ENCODE peak calls at places on chromosomes 13 and 19, in seven cellular contexts. P is A549, K is pancreas, B is heart right ventricle, R is right atrium auricular region, D is body of pancreas, F is AG04450. Q is an unnamed sample.

GRCh38 chr13:40445557-40445990 is 220.9 kb downstream of the FOXO1 start:
- DNase-seq in P (no peak), K (peak), B (peak), R (peak), D (peak), F (no peak), Q (peak)

GRCh38 chr13:36453518-36453917 is 21.2 kb downstream of the CCNA1 start:
- DNase-seq in P (no peak), K (no peak), B (no peak), R (no peak), D (no peak), F (no peak), Q (peak)

GRCh38 chr13:22703601-22704209 is 477.1 kb upstream of the SGCG start:
- DNase-seq in P (no peak), K (no peak), B (no peak), R (no peak), D (no peak), F (no peak), Q (no peak)

GRCh38 chr19:2811221-2811722 is 8.4 kb upstream of the ZNF554 start:
- DNase-seq in P (no peak), K (no peak), B (no peak), R (no peak), D (no peak), F (no peak), Q (no peak)

GRCh38 chr13:49248433-49249002 is 793 bp downstream of the CDADC1 start:
- DNase-seq in P (peak), K (peak), B (peak), R (peak), D (no peak), F (no peak), Q (peak)

GRCh38 chr13:44271031-44271433 is 102.6 kb upstream of the SERP2 start:
- DNase-seq in P (no peak), K (no peak), B (no peak), R (no peak), D (no peak), F (peak), Q (peak)

GRCh38 chr19:11230621-11231386 is 8.6 kb upstream of the ANGPTL8 start:
- DNase-seq in P (no peak), K (no peak), B (no peak), R (no peak), D (no peak), F (no peak), Q (no peak)

GRCh38 chr19:16561382-16561781 is 10.8 kb downstream of the SLC35E1 start:
- DNase-seq in P (no peak), K (peak), B (no peak), R (no peak), D (peak), F (no peak), Q (no peak)

GRCh38 chr19:33298146-33298911 is 4.0 kb downstream of the CEBPA start:
- DNase-seq in P (no peak), K (no peak), B (no peak), R (no peak), D (no peak), F (no peak), Q (no peak)

GRCh38 chr19:41939861-41940442 is 11.7 kb upstream of the ERFL start:
- DNase-seq in P (peak), K (no peak), B (no peak), R (no peak), D (peak), F (no peak), Q (no peak)

GRCh38 chr19:13181747-13182388 is 31.7 kb downstream of the IER2 start:
- DNase-seq in P (no peak), K (peak), B (peak), R (no peak), D (peak), F (no peak), Q (peak)

GRCh38 chr13:35720690-35721554 is 244.4 kb upstream of the MAB21L1 start:
- DNase-seq in P (peak), K (no peak), B (peak), R (no peak), D (peak), F (no peak), Q (peak)

GRCh38 chr13:30696278-30697176 is 38.8 kb upstream of the ALOX5AP start:
- DNase-seq in P (no peak), K (peak), B (peak), R (peak), D (peak), F (no peak), Q (peak)

GRCh38 chr19:38841787-38842438 is 7.9 kb downstream of the HNRNPL start:
- DNase-seq in P (peak), K (no peak), B (no peak), R (no peak), D (peak), F (no peak), Q (no peak)

GRCh38 chr19:38841180-38841766 is 8.5 kb downstream of the HNRNPL start:
- DNase-seq in P (no peak), K (no peak), B (no peak), R (no peak), D (no peak), F (no peak), Q (no peak)

GRCh38 chr19:38844093-38844686 is 5.6 kb downstream of the HNRNPL start:
- DNase-seq in P (no peak), K (no peak), B (no peak), R (no peak), D (no peak), F (no peak), Q (no peak)

GRCh38 chr19:38842439-38843174 is 7.2 kb downstream of the HNRNPL start:
- DNase-seq in P (peak), K (no peak), B (no peak), R (no peak), D (peak), F (no peak), Q (no peak)

GRCh38 chr19:38843175-38843758 is 6.5 kb downstream of the HNRNPL start:
- DNase-seq in P (peak), K (no peak), B (no peak), R (no peak), D (no peak), F (no peak), Q (no peak)
- H3K4me3 ChIP-seq in P (no peak), K (no peak), B (no peak), R (no peak), D (no peak), F (no peak), Q (no peak)

GRCh38 chr13:27960362-27961226 is 8.5 kb downstream of the CDX2 start:
- DNase-seq in P (peak), K (peak), B (peak), R (no peak), D (peak), F (no peak), Q (peak)
- H3K4me3 ChIP-seq in P (peak), K (peak), B (peak), R (peak), D (peak), F (no peak), Q (peak)

GRCh38 chr13:94816256-94816655 is 103.9 kb upstream of the SOX21 start:
- DNase-seq in P (no peak), K (no peak), B (no peak), R (no peak), D (no peak), F (no peak), Q (no peak)

GRCh38 chr13:94813920-94814500 is 101.7 kb upstream of the SOX21 start:
- DNase-seq in P (no peak), K (no peak), B (no peak), R (no peak), D (no peak), F (no peak), Q (no peak)

DNA sequence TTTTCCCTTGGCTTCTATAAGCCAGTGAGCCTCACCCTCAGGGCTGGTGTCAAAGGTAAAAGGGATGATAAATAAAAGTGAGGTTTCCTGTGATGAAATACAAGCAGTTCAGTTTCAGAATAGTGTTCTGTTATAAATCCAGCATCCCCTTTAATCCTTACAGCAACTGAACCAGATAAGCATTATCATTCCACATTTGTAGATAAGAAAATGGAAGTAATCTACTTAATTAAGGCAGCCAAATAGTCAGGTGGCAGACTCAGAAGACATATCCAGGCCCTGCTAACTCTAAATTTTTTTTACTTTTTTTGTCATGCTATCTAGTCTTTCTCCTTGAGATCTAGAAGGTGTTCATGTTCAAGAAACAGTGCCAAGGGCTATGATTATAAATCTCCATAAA is 99.4 kb upstream of the SOX21 start:
- DNase-seq in P (no peak), K (no peak), B (no peak), R (no peak), D (no peak), F (no peak), Q (no peak)
- H3K4me3 ChIP-seq in P (no peak), K (no peak), B (no peak), R (no peak), D (no peak), F (no peak), Q (no peak)

DNA sequence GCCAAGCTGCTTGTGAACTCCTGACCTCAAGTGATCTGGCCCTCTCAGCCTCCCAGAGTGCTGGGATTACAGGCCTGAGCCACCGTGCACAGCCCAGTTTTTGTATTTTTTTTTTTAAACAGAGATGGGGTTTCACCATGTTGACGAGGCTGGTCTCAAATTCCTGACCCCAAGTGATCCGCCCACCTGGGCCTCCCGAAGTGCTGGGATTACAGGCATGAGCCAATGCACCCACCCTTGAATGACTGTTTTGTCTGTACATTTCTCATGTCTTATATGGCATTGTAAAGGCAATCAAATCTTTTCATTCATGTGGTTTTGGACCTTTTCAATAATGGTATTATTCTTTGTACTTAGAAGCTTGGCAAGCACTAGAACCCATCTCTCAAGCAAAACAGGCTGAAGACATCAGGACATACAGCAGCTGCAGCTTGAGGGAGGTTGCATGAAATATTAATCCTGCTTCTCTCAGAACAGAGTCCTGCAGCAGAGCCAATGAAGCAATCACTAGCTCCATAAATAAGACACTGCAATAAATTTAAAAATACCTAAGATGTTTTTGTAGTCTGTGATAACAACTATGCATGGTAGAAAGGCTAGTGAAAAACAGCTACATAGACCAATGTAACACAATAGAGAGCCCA is 209.9 kb downstream of the TUBA3C start:
- DNase-seq in P (no peak), K (no peak), B (no peak), R (no peak), D (no peak), F (no peak), Q (no peak)
- H3K4me3 ChIP-seq in P (no peak), K (no peak), B (no peak), R (no peak), D (no peak), F (no peak), Q (no peak)

GRCh38 chr19:44925114-44925891 is 10.9 kb downstream of the APOC1 start:
- DNase-seq in P (no peak), K (peak), B (peak), R (peak), D (peak), F (no peak), Q (peak)

GRCh38 chr19:44924243-44924725 is 9.9 kb downstream of the APOC1 start:
- DNase-seq in P (no peak), K (peak), B (no peak), R (no peak), D (no peak), F (no peak), Q (no peak)

GRCh38 chr19:44927746-44928145 is 13.3 kb downstream of the APOC1 start:
- DNase-seq in P (no peak), K (no peak), B (no peak), R (no peak), D (no peak), F (no peak), Q (peak)

GRCh38 chr19:44931541-44931940 is 10.5 kb upstream of the APOC4 start:
- DNase-seq in P (no peak), K (no peak), B (no peak), R (no peak), D (no peak), F (no peak), Q (no peak)

DNA sequence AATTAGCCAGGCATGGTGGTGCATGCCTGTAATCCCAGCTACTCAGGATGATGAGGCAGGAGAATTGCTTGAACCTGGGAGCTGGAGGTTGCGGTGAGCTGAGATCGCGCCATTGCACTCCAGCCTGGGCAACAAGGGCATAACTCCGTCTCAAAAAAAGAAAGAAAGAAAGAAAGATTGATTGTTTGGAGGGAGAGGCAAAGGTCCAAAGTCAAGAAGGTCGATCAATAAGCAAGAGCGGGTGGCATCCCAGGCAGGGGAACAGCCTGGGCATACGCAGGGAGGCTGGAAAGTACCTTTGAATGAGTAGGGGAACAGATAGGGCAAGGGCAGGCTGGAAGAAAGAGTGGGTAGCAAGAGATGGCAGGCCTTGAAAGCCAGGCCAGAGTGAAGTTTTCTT is 11.9 kb upstream of the APOC4 start:
- DNase-seq in P (no peak), K (no peak), B (no peak), R (no peak), D (no peak), F (no peak), Q (no peak)
- H3K4me3 ChIP-seq in P (no peak), K (no peak), B (no peak), R (no peak), D (no peak), F (no peak), Q (no peak)

DNA sequence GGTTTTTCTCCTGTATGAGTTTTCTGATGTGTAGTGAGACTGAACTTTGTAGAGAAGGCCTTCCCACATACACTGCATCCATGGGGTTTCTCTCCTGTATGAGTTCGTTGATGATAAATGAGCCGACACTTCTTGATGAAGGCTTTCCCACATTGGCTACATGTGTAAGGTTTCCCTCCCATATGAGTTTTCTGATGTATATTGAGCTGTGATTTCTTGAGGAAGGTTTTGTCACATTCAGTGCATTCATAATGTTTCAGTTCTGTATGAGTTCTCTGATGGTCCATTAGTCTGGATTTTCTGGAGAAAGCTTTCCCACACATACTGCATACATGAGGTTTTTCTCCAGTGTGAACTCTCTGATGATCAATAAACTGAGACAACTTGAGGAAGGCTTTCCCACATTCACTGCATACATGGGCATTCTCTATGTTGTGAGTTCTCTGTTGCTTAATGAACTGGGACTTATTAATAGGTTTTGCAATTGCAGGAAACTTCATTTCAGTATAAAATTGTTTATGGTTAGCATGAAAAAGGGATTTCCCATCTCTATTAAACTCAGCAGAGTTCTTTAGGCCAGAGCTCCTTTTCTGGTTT is 7.5 kb upstream of the ZNF350 start:
- DNase-seq in P (no peak), K (no peak), B (no peak), R (no peak), D (no peak), F (no peak), Q (no peak)
- H3K4me3 ChIP-seq in P (no peak), K (no peak), B (no peak), R (no peak), D (no peak), F (no peak), Q (no peak)

GRCh38 chr19:49132974-49133609 is 13.7 kb downstream of the PPFIA3 start:
- DNase-seq in P (no peak), K (no peak), B (no peak), R (no peak), D (peak), F (no peak), Q (no peak)
- H3K4me3 ChIP-seq in P (peak), K (peak), B (peak), R (peak), D (no peak), F (peak), Q (peak)

DNA sequence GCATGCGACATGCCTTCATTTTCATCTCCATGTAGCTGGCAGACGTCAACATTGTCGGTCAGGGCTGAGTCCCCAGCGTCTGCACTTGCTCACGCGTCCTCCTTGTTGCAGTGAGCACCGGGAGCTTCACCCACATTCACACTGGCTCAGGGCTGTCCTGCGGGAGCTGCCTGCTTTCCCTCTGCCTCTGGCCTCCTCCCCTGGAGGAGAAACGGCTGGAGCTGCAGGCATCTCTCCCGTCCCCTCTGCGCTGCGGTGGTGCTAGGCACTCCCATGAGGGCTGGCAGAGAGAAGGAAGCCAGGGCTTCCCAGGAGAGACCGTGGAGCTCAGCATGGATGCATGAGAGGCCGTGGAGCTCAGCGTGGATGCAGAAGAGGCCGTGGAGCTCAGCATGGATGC is 18.4 kb upstream of the TMEM255B start:
- DNase-seq in P (no peak), K (no peak), B (no peak), R (no peak), D (no peak), F (no peak), Q (no peak)
- H3K4me3 ChIP-seq in P (no peak), K (no peak), B (no peak), R (no peak), D (no peak), F (no peak), Q (no peak)

GRCh38 chr19:6271251-6271650 is 8.5 kb downstream of the MLLT1 start:
- DNase-seq in P (no peak), K (no peak), B (no peak), R (no peak), D (no peak), F (no peak), Q (peak)
- H3K4me3 ChIP-seq in P (no peak), K (no peak), B (peak), R (peak), D (no peak), F (peak), Q (peak)